ENCODE peak calls at places on chromosomes 1 and 21, in seven cellular contexts. U, H, B, N, P, Z and C are unnamed samples.

GRCh38 chr1:118204648-118205047 is 19.6 kb upstream of the SPAG17 start:
- DNase-seq in Z (no peak), N (no peak), P (no peak), H (no peak), B (no peak), U (no peak), C (no peak)

GRCh38 chr21:33850985-33851384 is 64.6 kb downstream of the ATP5PO start:
- DNase-seq in U (no peak), N (no peak), B (no peak), P (no peak), H (no peak), Z (no peak), C (no peak)

GRCh38 chr1:15011160-15011559 is 142.4 kb upstream of the TMEM51 start:
- DNase-seq in Z (no peak), H (no peak), U (no peak), B (no peak), N (no peak), P (no peak), C (no peak)

GRCh38 chr1:64046243-64046642 is 157.2 kb upstream of the UBE2U start:
- DNase-seq in P (no peak), H (no peak), B (no peak), Z (no peak), U (no peak), N (no peak), C (no peak)

GRCh38 chr21:39319251-39319756 is 5.9 kb upstream of the BRWD1 start:
- DNase-seq in H (peak; percentile 49), Z (peak; percentile 48), U (no peak), N (no peak), P (no peak), B (no peak), C (no peak)

GRCh38 chr1:6947952-6948351 is 162.7 kb downstream of the CAMTA1 start:
- DNase-seq in P (no peak), N (no peak), U (no peak), Z (no peak), B (no peak), H (no peak), C (no peak)

GRCh38 chr1:12177999-12178441 is 11.2 kb downstream of the TNFRSF1B start:
- DNase-seq in H (peak; percentile 81), P (no peak), B (peak; percentile 79), N (peak; percentile 88), U (no peak), Z (peak; percentile 93), C (peak; percentile 82)

GRCh38 chr1:42189931-42190853 is 25.6 kb upstream of the GUCA2A start:
- DNase-seq in N (no peak), U (no peak), H (no peak), Z (peak; percentile 39), P (no peak), B (no peak), C (no peak)

GRCh38 chr1:66758247-66758755 is 6.0 kb downstream of the DYNLT5 start:
- DNase-seq in B (no peak), P (no peak), Z (peak; percentile 31), U (no peak), H (no peak), N (no peak), C (no peak)

GRCh38 chr1:201493757-201494617 is 12.9 kb downstream of the CSRP1 start:
- DNase-seq in B (peak; percentile 63), N (no peak), U (no peak), P (no peak), H (peak; percentile 54), Z (peak; percentile 79), C (no peak)

GRCh38 chr1:31753623-31754349 is 10.4 kb downstream of the ADGRB2 start:
- DNase-seq in N (no peak), Z (peak; percentile 18), B (peak; percentile 71), U (no peak), H (peak; percentile 61), P (peak; percentile 34), C (no peak)

GRCh38 chr1:31505884-31506497 is 70.3 kb upstream of the TINAGL1 start:
- DNase-seq in H (no peak), P (no peak), B (no peak), N (no peak), U (no peak), Z (peak; percentile 84), C (no peak)

GRCh38 chr1:227362039-227362438 is 43.7 kb upstream of the CDC42BPA start:
- DNase-seq in U (no peak), B (no peak), N (no peak), H (no peak), Z (peak; percentile 56), P (no peak), C (no peak)

GRCh38 chr1:10734900-10735602 is 61.4 kb downstream of the CASZ1 start:
- DNase-seq in N (no peak), Z (no peak), P (no peak), B (no peak), H (peak; percentile 59), U (no peak), C (peak; percentile 72)

GRCh38 chr1:9291914-9292360 is 757 bp upstream of the SPSB1 start:
- DNase-seq in B (peak; percentile 66), U (no peak), N (peak; percentile 75), H (peak; percentile 65), P (peak; percentile 56), Z (peak; percentile 75), C (no peak)

GRCh38 chr1:206737729-206738222 is 32.8 kb upstream of the IL19 start:
- DNase-seq in N (no peak), P (no peak), Z (no peak), H (no peak), U (no peak), B (no peak), C (no peak)

GRCh38 chr1:79044974-79045650 is 38.6 kb upstream of the ADGRL4 start:
- DNase-seq in P (no peak), H (no peak), Z (no peak), B (no peak), N (no peak), U (no peak), C (no peak)

GRCh38 chr1:27275686-27276085 is 41.3 kb downstream of the WDTC1 start:
- DNase-seq in H (no peak), P (no peak), B (no peak), U (no peak), N (no peak), Z (no peak), C (no peak)

GRCh38 chr1:183284086-183284485 is 98.0 kb downstream of the LAMC2 start:
- DNase-seq in Z (no peak), B (no peak), P (no peak), N (no peak), H (no peak), U (no peak), C (no peak)

DNA sequence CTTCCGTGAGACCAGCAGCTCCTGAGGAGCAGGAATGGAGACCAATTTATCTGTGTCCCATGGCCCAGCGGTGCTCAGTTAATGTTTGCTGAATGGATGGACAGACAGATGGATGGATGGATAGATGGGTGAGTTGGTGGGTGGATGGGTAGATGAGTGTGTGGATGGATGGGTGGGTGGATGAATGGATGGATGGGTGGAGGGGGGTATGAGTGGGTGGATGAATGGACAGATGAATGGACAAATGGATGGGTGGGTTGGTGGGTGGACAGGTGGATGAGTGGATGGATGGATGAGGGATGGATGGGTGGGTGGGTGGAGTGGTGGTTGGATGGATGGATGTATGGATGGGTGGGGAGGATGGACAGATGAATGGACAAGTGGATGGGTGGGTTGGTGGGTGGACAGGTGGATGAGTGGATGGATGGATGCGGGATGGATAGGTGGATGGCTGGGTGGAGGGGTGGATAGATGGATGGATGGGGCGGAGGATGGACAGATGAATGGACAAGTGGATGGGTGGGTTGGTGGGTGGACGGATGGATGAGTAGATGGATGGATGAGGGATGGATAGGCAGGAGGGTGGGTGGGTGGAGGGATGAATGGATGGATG is 13.4 kb downstream of the EPHA2 start:
- DNase-seq in Z (no peak), N (no peak), U (no peak), B (no peak), H (no peak), P (no peak), C (no peak)
- H3K27ac ChIP-seq in Z (no peak overlapping the region), N (peak overlapping the region; percentile 59), U (peak overlapping the region; percentile 91), B (peak overlapping the region; percentile 98), H (peak overlapping the region; percentile 90), P (peak overlapping the region; percentile 6), C (peak overlapping the region; percentile 51)

GRCh38 chr21:26425576-26425975 is 147.5 kb downstream of the CYYR1 start:
- DNase-seq in Z (no peak), H (no peak), P (no peak), U (no peak), B (no peak), N (no peak), C (no peak)

GRCh38 chr21:26422138-26422537 is 150.9 kb downstream of the CYYR1 start:
- DNase-seq in B (no peak), U (no peak), N (no peak), Z (no peak), H (no peak), P (no peak), C (no peak)

GRCh38 chr21:26421724-26422123 is 151.4 kb downstream of the CYYR1 start:
- DNase-seq in B (no peak), U (no peak), Z (no peak), P (no peak), N (no peak), H (no peak), C (no peak)

DNA sequence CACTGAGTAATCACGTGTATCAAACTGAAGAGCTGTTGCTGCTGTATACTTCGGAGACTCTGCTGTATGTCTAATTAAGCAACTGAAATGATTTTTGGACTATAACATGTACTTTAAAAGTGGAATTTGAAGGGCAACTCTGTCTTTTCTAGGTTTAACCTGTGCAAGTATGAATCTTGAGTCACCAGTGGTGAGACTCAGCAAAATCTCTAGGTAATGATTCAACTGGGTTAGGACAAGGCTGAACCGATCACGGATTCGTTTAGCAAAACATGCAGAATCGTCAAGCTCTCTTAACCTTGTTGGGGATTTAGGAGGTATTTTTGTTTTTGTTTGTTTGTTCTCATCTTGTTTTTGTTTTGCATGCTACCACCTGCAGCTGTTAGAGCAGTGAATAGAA is 149.6 kb downstream of the CYYR1 start:
- DNase-seq in P (no peak), Z (no peak), U (no peak), N (no peak), B (no peak), H (no peak), C (no peak)
- H3K9me3 ChIP-seq in P (no peaks in the 10 kb centered on the region), Z (no peaks in the 10 kb centered on the region), U (no peaks in the 10 kb centered on the region), N (no peaks in the 10 kb centered on the region), B (no peaks in the 10 kb centered on the region), H (no peaks in the 10 kb centered on the region), C (no peaks in the 10 kb centered on the region)

DNA sequence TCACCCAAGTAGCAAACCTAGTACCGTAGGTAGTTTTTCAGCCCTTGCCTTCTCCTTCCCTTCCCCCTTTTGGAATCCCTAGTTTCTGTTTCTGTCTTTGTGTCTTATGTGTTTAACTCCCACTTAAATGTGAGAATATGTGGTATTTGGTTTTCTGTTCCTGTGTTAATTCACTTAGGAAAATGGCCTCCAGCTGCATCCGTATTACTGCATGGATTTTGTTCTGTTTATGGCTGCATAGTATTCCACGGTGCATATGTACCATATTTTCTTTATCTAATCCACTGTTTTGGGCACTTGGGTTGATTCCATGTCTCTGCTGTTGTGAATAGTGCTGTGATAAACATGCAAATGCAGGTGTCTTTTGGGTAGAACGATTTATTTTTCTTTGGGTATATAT is 138.6 kb downstream of the POU2F1 start:
- DNase-seq in P (no peak), Z (no peak), U (no peak), H (no peak), N (no peak), B (no peak), C (no peak)
- H3K4me3 ChIP-seq in P (no peak overlapping the region), Z (no peak overlapping the region), U (no peak overlapping the region), H (no peak overlapping the region), N (no peak overlapping the region), B (no peak overlapping the region), C (no peak overlapping the region)

DNA sequence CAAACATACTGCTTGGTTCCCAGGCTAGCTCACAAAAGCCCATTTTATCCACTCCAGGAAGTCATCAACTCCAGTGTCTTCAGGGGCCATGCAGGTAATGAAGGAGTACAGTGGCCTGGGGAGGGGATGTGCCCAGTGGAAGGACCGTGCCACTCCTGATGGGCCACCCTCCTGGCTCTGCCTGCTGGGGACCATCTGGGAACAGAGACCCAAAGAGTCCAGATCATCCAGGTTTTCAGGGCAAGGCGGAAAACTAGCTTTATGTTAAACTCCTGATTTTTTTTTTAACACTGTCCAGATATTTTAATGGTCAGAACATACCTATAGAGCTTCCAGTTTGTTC is 75.6 kb downstream of the CD46 start:
- DNase-seq in H (no peak), P (no peak), N (no peak), B (no peak), U (no peak), Z (no peak), C (peak; percentile 37)
- H3K27ac ChIP-seq in H (peak overlapping the region; percentile 97), P (peak overlapping the region; percentile 99), N (peak overlapping the region; percentile 99), B (peak overlapping the region; percentile 98), U (peak overlapping the region; percentile 96), Z (no peak overlapping the region), C (peak overlapping the region; percentile 98)